ENCODE peak calls at places on chromosomes 3 and 15, in five cellular contexts. One of them, this sample, is unnamed.

GRCh38 chr3:184373422-184373821 is 4.6 kb downstream of the THPO start:
- DNase-seq in HepG2: no peak
- DNase-seq in K562: no peak
- DNase-seq in GM12878: no peak
- DNase-seq in H1: no peak
- DNase-seq in this sample: no peak

GRCh38 chr3:106452096-106452495 is 583.3 kb upstream of the CBLB start:
- DNase-seq in HepG2: no peak
- DNase-seq in K562: no peak
- DNase-seq in GM12878: no peak
- DNase-seq in H1: no peak
- DNase-seq in this sample: no peak

GRCh38 chr15:73582961-73583360 is 50.2 kb downstream of the NPTN start:
- DNase-seq in HepG2: no peak
- DNase-seq in K562: no peak
- DNase-seq in GM12878: no peak
- DNase-seq in H1: no peak
- DNase-seq in this sample: no peak

GRCh38 chr15:90213123-90213817 is 12.1 kb downstream of the SEMA4B start:
- DNase-seq in HepG2: no peak
- DNase-seq in K562: peak; percentile 51
- DNase-seq in GM12878: no peak
- DNase-seq in H1: no peak
- DNase-seq in this sample: no peak

GRCh38 chr3:102354818-102355515 is 79.8 kb upstream of the ZPLD1 start:
- DNase-seq in HepG2: no peak
- DNase-seq in K562: peak; percentile 0
- DNase-seq in GM12878: no peak
- DNase-seq in H1: no peak
- DNase-seq in this sample: no peak

GRCh38 chr15:101391981-101392566 is 97.0 kb upstream of the SNRPA1 start:
- DNase-seq in HepG2: no peak
- DNase-seq in K562: no peak
- DNase-seq in GM12878: peak; percentile 2
- DNase-seq in H1: no peak
- DNase-seq in this sample: no peak

GRCh38 chr15:51202783-51203182 is 108.1 kb upstream of the TNFAIP8L3 start:
- DNase-seq in HepG2: no peak
- DNase-seq in K562: no peak
- DNase-seq in GM12878: no peak
- DNase-seq in H1: no peak
- DNase-seq in this sample: no peak

GRCh38 chr15:38176155-38176554 is 76.5 kb upstream of the SPRED1 start:
- DNase-seq in HepG2: no peak
- DNase-seq in K562: peak; percentile 6
- DNase-seq in GM12878: peak; percentile 61
- DNase-seq in H1: no peak
- DNase-seq in this sample: no peak

GRCh38 chr15:66899555-66900350 is 165.6 kb upstream of the SMAD3 start:
- DNase-seq in HepG2: no peak
- DNase-seq in K562: no peak
- DNase-seq in GM12878: no peak
- DNase-seq in H1: no peak
- DNase-seq in this sample: no peak

GRCh38 chr3:186955898-186956696 is 25.8 kb downstream of the ST6GAL1 start:
- DNase-seq in HepG2: no peak
- DNase-seq in K562: peak; percentile 55
- DNase-seq in GM12878: no peak
- DNase-seq in H1: no peak
- DNase-seq in this sample: no peak

GRCh38 chr3:56878046-56878445 is 76.3 kb upstream of the ARHGEF3 start:
- DNase-seq in HepG2: no peak
- DNase-seq in K562: peak; percentile 6
- DNase-seq in GM12878: no peak
- DNase-seq in H1: no peak
- DNase-seq in this sample: no peak

GRCh38 chr15:56244237-56244810 is 645 bp upstream of the RFX7 start:
- DNase-seq in HepG2: peak; percentile 82
- DNase-seq in K562: peak; percentile 71
- DNase-seq in GM12878: no peak
- DNase-seq in H1: no peak
- DNase-seq in this sample: peak; percentile 46

GRCh38 chr3:189626286-189626685 is 4.9 kb upstream of the TP63 start:
- DNase-seq in HepG2: no peak
- DNase-seq in K562: no peak
- DNase-seq in GM12878: no peak
- DNase-seq in H1: no peak
- DNase-seq in this sample: no peak

GRCh38 chr3:140092883-140093536 is 158.0 kb downstream of the CLSTN2 start:
- DNase-seq in HepG2: no peak
- DNase-seq in K562: peak; percentile 1
- DNase-seq in GM12878: no peak
- DNase-seq in H1: no peak
- DNase-seq in this sample: peak; percentile 20

GRCh38 chr3:17443142-17443541 is 299.3 kb downstream of the TBC1D5 start:
- DNase-seq in HepG2: no peak
- DNase-seq in K562: peak; percentile 75
- DNase-seq in GM12878: no peak
- DNase-seq in H1: no peak
- DNase-seq in this sample: no peak

GRCh38 chr3:128348075-128348474 is 118.6 kb downstream of the DNAJB8 start:
- DNase-seq in HepG2: no peak
- DNase-seq in K562: no peak
- DNase-seq in GM12878: no peak
- DNase-seq in H1: no peak
- DNase-seq in this sample: no peak

GRCh38 chr3:37256447-37256846 is 82.1 kb upstream of the LRRFIP2 start:
- DNase-seq in HepG2: peak; percentile 17
- DNase-seq in K562: peak; percentile 46
- DNase-seq in GM12878: no peak
- DNase-seq in H1: no peak
- DNase-seq in this sample: no peak

GRCh38 chr15:72033711-72034110 is 84.2 kb downstream of the MYO9A start:
- DNase-seq in HepG2: no peak
- DNase-seq in K562: no peak
- DNase-seq in GM12878: no peak
- DNase-seq in H1: no peak
- DNase-seq in this sample: no peak

GRCh38 chr3:123424321-123424998 is 24.4 kb downstream of the ADCY5 start:
- DNase-seq in HepG2: no peak
- DNase-seq in K562: no peak
- DNase-seq in GM12878: no peak
- DNase-seq in H1: no peak
- DNase-seq in this sample: no peak

GRCh38 chr3:185335799-185336198 is 27.1 kb upstream of the MAP3K13 start:
- DNase-seq in HepG2: peak; percentile 86
- DNase-seq in K562: no peak
- DNase-seq in GM12878: no peak
- DNase-seq in H1: no peak
- DNase-seq in this sample: no peak

GRCh38 chr3:158768881-158769518 is 32.9 kb upstream of the MFSD1 start:
- DNase-seq in HepG2: peak; percentile 90
- DNase-seq in K562: peak; percentile 18
- DNase-seq in GM12878: no peak
- DNase-seq in H1: no peak
- DNase-seq in this sample: no peak
- TF ChIP-seq ATF2 in HepG2: no peak
- TF ChIP-seq ATF2 in K562: no peak
- TF ChIP-seq ATF2 in GM12878: no peak
- TF ChIP-seq ATF2 in H1: no peak
- TF ChIP-seq ATF2 in this sample: no peak

GRCh38 chr3:46615976-46616375 is 3.7 kb downstream of the FAM240A start:
- DNase-seq in HepG2: no peak
- DNase-seq in K562: no peak
- DNase-seq in GM12878: no peak
- DNase-seq in H1: no peak
- DNase-seq in this sample: no peak
- TF ChIP-seq ATF3 in HepG2: no peak
- TF ChIP-seq ATF3 in K562: no peak
- TF ChIP-seq ATF3 in GM12878: no peak
- TF ChIP-seq ATF3 in H1: no peak
- TF ChIP-seq ATF3 in this sample: no peak

GRCh38 chr15:79168922-79169322 is 78.3 kb upstream of the RASGRF1 start:
- DNase-seq in HepG2: peak; percentile 74
- DNase-seq in K562: peak; percentile 35
- DNase-seq in GM12878: no peak
- DNase-seq in H1: no peak
- DNase-seq in this sample: peak; percentile 57
- TF ChIP-seq ATF2 in HepG2: no peak
- TF ChIP-seq ATF2 in K562: no peak
- TF ChIP-seq ATF2 in GM12878: no peak
- TF ChIP-seq ATF2 in H1: no peak
- TF ChIP-seq ATF2 in this sample: no peak

GRCh38 chr3:13480340-13481318 is 523 bp downstream of the HDAC11 start:
- DNase-seq in HepG2: no peak
- DNase-seq in K562: no peak
- DNase-seq in GM12878: no peak
- DNase-seq in H1: no peak
- DNase-seq in this sample: peak; percentile 49
- TF ChIP-seq ATF3 in HepG2: no peak
- TF ChIP-seq ATF3 in K562: no peak
- TF ChIP-seq ATF3 in GM12878: no peak
- TF ChIP-seq ATF3 in H1: no peak
- TF ChIP-seq ATF3 in this sample: no peak

DNA sequence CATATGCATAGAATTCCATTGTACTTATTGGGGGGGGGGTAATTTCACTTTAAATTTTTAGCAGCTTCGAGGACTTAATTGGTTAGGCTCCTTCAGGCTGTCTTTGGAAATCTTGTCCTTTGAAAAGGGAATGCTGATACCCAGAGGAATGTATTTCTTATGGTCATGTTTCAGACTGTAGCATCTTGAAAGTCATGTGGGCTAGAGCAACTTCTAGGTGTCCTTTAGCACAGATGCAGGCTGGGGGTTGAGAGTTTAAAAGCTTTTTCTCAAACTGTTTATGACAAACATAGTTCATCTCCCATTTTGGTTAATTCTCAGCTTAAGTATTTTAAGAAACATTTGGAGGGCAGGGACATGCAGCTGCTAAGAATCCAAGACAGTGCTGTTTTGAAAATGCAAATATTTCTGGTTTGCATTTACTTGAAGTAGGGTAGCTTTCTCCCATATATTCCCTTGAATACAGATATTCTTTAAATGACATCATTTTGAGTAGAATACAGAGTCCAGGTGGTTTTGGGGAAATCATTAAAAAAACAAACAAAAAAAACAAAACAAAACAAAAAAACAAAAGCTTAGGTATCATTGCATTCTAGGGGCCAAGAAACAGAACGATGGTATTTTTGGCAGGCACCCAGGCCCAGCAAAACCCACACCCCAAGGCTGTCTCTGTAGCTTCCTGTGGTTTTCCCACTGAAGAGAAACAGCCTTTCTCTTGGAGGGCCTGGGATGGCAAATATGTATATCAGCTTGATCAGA is 119.9 kb downstream of the ATG7 start:
- DNase-seq in HepG2: no peak
- DNase-seq in K562: no peak
- DNase-seq in GM12878: no peak
- DNase-seq in H1: no peak
- DNase-seq in this sample: no peak
- TF ChIP-seq ATF2 in HepG2: no peak
- TF ChIP-seq ATF2 in K562: no peak
- TF ChIP-seq ATF2 in GM12878: no peak
- TF ChIP-seq ATF2 in H1: no peak
- TF ChIP-seq ATF2 in this sample: no peak

GRCh38 chr3:171809513-171810277 is 588 bp downstream of the PLD1 start:
- DNase-seq in HepG2: peak; percentile 70
- DNase-seq in K562: peak; percentile 73
- DNase-seq in GM12878: no peak
- DNase-seq in H1: peak; percentile 31
- DNase-seq in this sample: peak; percentile 67
- TF ChIP-seq ATF3 in HepG2: no peak
- TF ChIP-seq ATF3 in K562: no peak
- TF ChIP-seq ATF3 in GM12878: no peak
- TF ChIP-seq ATF3 in H1: no peak
- TF ChIP-seq ATF3 in this sample: no peak

This sample was measured in WTC11.